ENCODE peak calls at places on chromosomes 7 and 10, in four cellular contexts. X, R, O and F are unnamed samples.

GRCh38 chr10:83983578-83984255 is 155.6 kb upstream of the GHITM start:
- DNase-seq in X (peak; percentile 35), R (no peak), O (no peak), F (peak; percentile 42)

GRCh38 chr7:19413444-19413965 is 268.3 kb upstream of the FERD3L start:
- DNase-seq in X (no peak), R (no peak), O (no peak), F (no peak)

GRCh38 chr10:37643187-37643586 is 214.2 kb downstream of the ZNF248 start:
- DNase-seq in X (no peak), R (no peak), O (no peak), F (no peak)

GRCh38 chr7:39911167-39911566 is 38.9 kb upstream of the CDK13 start:
- DNase-seq in X (no peak), R (no peak), O (no peak), F (no peak)

GRCh38 chr7:106347229-106347833 is 62.5 kb upstream of the NAMPT start:
- DNase-seq in X (no peak), R (no peak), O (no peak), F (no peak)

GRCh38 chr7:94375713-94376112 is 19.0 kb upstream of the COL1A2 start:
- DNase-seq in X (no peak), R (no peak), O (no peak), F (peak; percentile 86)

GRCh38 chr10:5723692-5724091 is 39.1 kb downstream of the TASOR2 start:
- DNase-seq in X (no peak), R (no peak), O (no peak), F (no peak)

GRCh38 chr10:14302035-14302434 is 28.7 kb downstream of the FRMD4A start:
- DNase-seq in X (no peak), R (no peak), O (no peak), F (no peak)

GRCh38 chr7:155166108-155166507 is 96.0 kb downstream of the HTR5A start:
- DNase-seq in X (no peak), R (no peak), O (no peak), F (peak; percentile 34)

GRCh38 chr7:159130199-159130775 is 14.4 kb downstream of the VIPR2 start:
- DNase-seq in X (no peak), R (peak; percentile 10), O (no peak), F (no peak)

GRCh38 chr7:1586126-1586826 is 16.4 kb upstream of the PSMG3 start:
- DNase-seq in X (no peak), R (no peak), O (no peak), F (no peak)

GRCh38 chr7:139731802-139732470 is 45.9 kb downstream of the HIPK2 start:
- DNase-seq in X (no peak), R (peak; percentile 94), O (peak; percentile 61), F (peak; percentile 17)

GRCh38 chr10:62025134-62025794 is 123.8 kb downstream of the ARID5B start:
- DNase-seq in X (no peak), R (no peak), O (no peak), F (no peak)

GRCh38 chr10:43595739-43596298 is 10.4 kb upstream of the ZNF485 start:
- DNase-seq in X (no peak), R (no peak), O (no peak), F (no peak)

GRCh38 chr7:78638364-78638763 is 815.1 kb downstream of the MAGI2 start:
- DNase-seq in X (no peak), R (no peak), O (no peak), F (no peak)

GRCh38 chr7:132450188-132450587 is 126.1 kb downstream of the PLXNA4 start:
- DNase-seq in X (no peak), R (no peak), O (no peak), F (no peak)

GRCh38 chr7:116229359-116229758 is 19.0 kb downstream of the TES start:
- DNase-seq in X (no peak), R (no peak), O (no peak), F (no peak)

GRCh38 chr7:27784399-27785053 is 44.6 kb downstream of the TAX1BP1 start:
- DNase-seq in X (peak; percentile 16), R (no peak), O (no peak), F (peak; percentile 72)

GRCh38 chr10:73261362-73261995 is 9.0 kb upstream of the MRPS16 start:
- DNase-seq in X (no peak), R (no peak), O (no peak), F (no peak)

GRCh38 chr10:104329754-104330153 is 8.5 kb downstream of the ITPRIP start:
- DNase-seq in X (no peak), R (no peak), O (no peak), F (no peak)

GRCh38 chr7:130732980-130733865 is 784 bp downstream of the KLF14 start:
- DNase-seq in X (no peak), R (peak; percentile 69), O (no peak), F (peak; percentile 70)

GRCh38 chr10:71812016-71812912 is 38.8 kb downstream of the PSAP start:
- DNase-seq in X (peak; percentile 75), R (peak; percentile 87), O (peak; percentile 82), F (peak; percentile 69)

GRCh38 chr7:111587715-111588433 is 25.6 kb upstream of the IMMP2L start:
- DNase-seq in X (no peak), R (no peak), O (no peak), F (no peak)

GRCh38 chr10:29482591-29483421 is 152.0 kb downstream of the SVIL start:
- DNase-seq in X (peak; percentile 37), R (peak; percentile 51), O (peak; percentile 12), F (peak; percentile 26)

GRCh38 chr7:138890467-138890781 is 90.8 kb downstream of the KIAA1549 start:
- DNase-seq in X (no peak), R (no peak), O (no peak), F (no peak)

GRCh38 chr7:7157177-7157886 is 25.0 kb upstream of the C1GALT1 start:
- DNase-seq in X (no peak), R (no peak), O (no peak), F (peak; percentile 95)

GRCh38 chr7:65927489-65928448 is 54.2 kb downstream of the GUSB start:
- DNase-seq in X (no peak), R (no peak), O (no peak), F (no peak)

GRCh38 chr10:48610585-48611093 is 5.8 kb upstream of the ARHGAP22 start:
- DNase-seq in X (no peak), R (no peak), O (no peak), F (no peak)

GRCh38 chr7:155991470-155991869 is 179.2 kb upstream of the SHH start:
- DNase-seq in X (no peak), R (no peak), O (no peak), F (no peak)

GRCh38 chr10:97778452-97779302 is 6.9 kb upstream of the SFRP5 start:
- DNase-seq in X (no peak), R (no peak), O (no peak), F (peak; percentile 64)

GRCh38 chr7:132782777-132783633 is 206.7 kb upstream of the PLXNA4 start:
- DNase-seq in X (no peak), R (no peak), O (no peak), F (no peak)

GRCh38 chr10:84510121-84510520 is 181.7 kb downstream of the CCSER2 start:
- DNase-seq in X (no peak), R (no peak), O (no peak), F (no peak)

GRCh38 chr7:158583810-158584209 is 3.8 kb downstream of the PTPRN2 start:
- DNase-seq in X (no peak), R (no peak), O (no peak), F (no peak)

GRCh38 chr10:6074489-6075301 is 12.5 kb upstream of the IL2RA start:
- DNase-seq in X (no peak), R (no peak), O (no peak), F (no peak)

GRCh38 chr10:93813507-93814465 is 56.0 kb downstream of the LGI1 start:
- DNase-seq in X (peak; percentile 54), R (peak; percentile 68), O (peak; percentile 54), F (peak; percentile 39)

GRCh38 chr10:71244638-71245419 is 32.5 kb downstream of the UNC5B start:
- DNase-seq in X (peak; percentile 41), R (peak; percentile 68), O (no peak), F (no peak)